ENCODE peak calls at places on chromosomes 11 and 22, in ten cellular contexts. A is glutamatergic neuron; G is neuronal stem cell; W is HS-5; V is caudate nucleus; M is DMS153; Z is adipocyte; D is stimulated activated CD4-positive, alpha-beta T cell treated with anti-CD3 and anti-CD28 coated beads, Interleukin-1b, Interleukin-23, amount 100 ng/mL, for 24 hours; Q is GM06990; S is fibroblast of mammary gland. Y is an unnamed sample.

GRCh38 chr11:18036456-18036855 is 9.6 kb downstream of the TPH1 start:
- DNase-seq in A (no peak), G (no peak), W (no peak), V (no peak), M (no peak), Z (no peak), D (no peak), Q (no peak), S (no peak), Y (no peak)

GRCh38 chr11:60924906-60925684 is 835 bp downstream of the TMEM132A start:
- DNase-seq in A (peak), G (no peak), W (no peak), V (no peak), M (no peak), Z (peak), D (no peak), Q (no peak), S (no peak), Y (no peak)

GRCh38 chr22:27809700-27810365 is 8.3 kb upstream of the MN1 start:
- DNase-seq in A (no peak), G (no peak), W (no peak), V (no peak), M (no peak), Z (no peak), D (no peak), Q (no peak), S (no peak), Y (no peak)

GRCh38 chr11:73623651-73624050 is 22.7 kb upstream of the PLEKHB1 start:
- DNase-seq in A (no peak), G (no peak), W (no peak), V (no peak), M (no peak), Z (no peak), D (no peak), Q (no peak), S (no peak), Y (peak)

GRCh38 chr11:96267490-96268010 is 75.4 kb downstream of the MAML2 start:
- DNase-seq in A (no peak), G (no peak), W (no peak), V (no peak), M (no peak), Z (no peak), D (no peak), Q (peak), S (no peak), Y (no peak)

GRCh38 chr11:128346808-128347207 is 240.6 kb downstream of the ETS1 start:
- DNase-seq in A (no peak), G (no peak), W (no peak), V (no peak), M (peak), Z (no peak), D (no peak), Q (no peak), S (peak), Y (no peak)

GRCh38 chr11:132802932-132803331 is 729.4 kb downstream of the OPCML start:
- DNase-seq in A (no peak), G (no peak), W (no peak), V (no peak), M (no peak), Z (no peak), D (no peak), Q (no peak), S (no peak), Y (no peak)

GRCh38 chr11:118113031-118113430 is 26.3 kb upstream of the SMIM35 start:
- DNase-seq in A (no peak), G (no peak), W (no peak), V (no peak), M (no peak), Z (no peak), D (no peak), Q (no peak), S (no peak), Y (no peak)

GRCh38 chr22:47777426-47777825 is 1015.0 kb downstream of the TBC1D22A start:
- DNase-seq in A (no peak), G (no peak), W (no peak), V (no peak), M (no peak), Z (no peak), D (no peak), Q (no peak), S (no peak), Y (no peak)

GRCh38 chr11:73907191-73907590 is 30.4 kb downstream of the PAAF1 start:
- DNase-seq in A (no peak), G (no peak), W (peak), V (no peak), M (no peak), Z (peak), D (no peak), Q (no peak), S (peak), Y (peak)

GRCh38 chr22:25668437-25668836 is 73.6 kb upstream of the MYO18B start:
- DNase-seq in A (no peak), G (no peak), W (peak), V (no peak), M (no peak), Z (peak), D (no peak), Q (no peak), S (peak), Y (no peak)

GRCh38 chr22:20175597-20175900 is 24.7 kb upstream of the CCDC188 start:
- DNase-seq in A (no peak), G (no peak), W (no peak), V (no peak), M (no peak), Z (peak), D (no peak), Q (no peak), S (peak), Y (no peak)

GRCh38 chr22:31148516-31148915 is 8.2 kb upstream of the PLA2G3 start:
- DNase-seq in A (no peak), G (no peak), W (no peak), V (no peak), M (no peak), Z (peak), D (no peak), Q (no peak), S (peak), Y (peak)

GRCh38 chr11:29293825-29294224 is 723.0 kb downstream of the KCNA4 start:
- DNase-seq in A (no peak), G (no peak), W (no peak), V (no peak), M (no peak), Z (peak), D (no peak), Q (no peak), S (peak), Y (no peak)

GRCh38 chr11:131392528-131393255 is 22.3 kb downstream of the NTM start:
- DNase-seq in A (no peak), G (no peak), W (no peak), V (no peak), M (no peak), Z (peak), D (no peak), Q (no peak), S (peak), Y (no peak)

GRCh38 chr22:46545041-46545796 is 7.8 kb upstream of the CELSR1 start:
- DNase-seq in A (no peak), G (no peak), W (no peak), V (no peak), M (no peak), Z (peak), D (no peak), Q (no peak), S (peak), Y (no peak)

GRCh38 chr22:48918585-48919186 is 909.0 kb downstream of the BRD1 start:
- DNase-seq in A (no peak), G (no peak), W (no peak), V (no peak), M (peak), Z (no peak), D (no peak), Q (no peak), S (no peak), Y (no peak)

GRCh38 chr11:2768471-2769408 is 68.9 kb upstream of the KCNQ1OT1 start:
- DNase-seq in A (peak), G (no peak), W (peak), V (no peak), M (no peak), Z (peak), D (no peak), Q (no peak), S (peak), Y (no peak)

GRCh38 chr22:44274918-44275665 is 37.7 kb downstream of the SHISAL1 start:
- DNase-seq in A (peak), G (no peak), W (no peak), V (no peak), M (no peak), Z (no peak), D (no peak), Q (no peak), S (no peak), Y (no peak)

GRCh38 chr11:113162590-113162961 is 151.8 kb upstream of the TTC12 start:
- DNase-seq in A (peak), G (no peak), W (no peak), V (peak), M (peak), Z (no peak), D (no peak), Q (no peak), S (no peak), Y (no peak)

GRCh38 chr11:79265756-79266322 is 175.0 kb downstream of the TENM4 start:
- DNase-seq in A (no peak), G (no peak), W (no peak), V (no peak), M (no peak), Z (no peak), D (no peak), Q (no peak), S (peak), Y (peak)

GRCh38 chr11:70872950-70873735 is 379.2 kb downstream of the SHANK2 start:
- DNase-seq in A (no peak), G (no peak), W (no peak), V (no peak), M (peak), Z (no peak), D (no peak), Q (no peak), S (no peak), Y (no peak)

Y was measured in trophoblast cell.